ENCODE peak calls at places on chromosome 18, in ten cellular contexts. C, J, I, O, T, P, B, F, V and Z are unnamed samples.

GRCh38 chr18:9428301-9428706 is 47.0 kb upstream of the RALBP1 start:
- DNase-seq in O (no peak), I (no peak), T (peak), V (no peak), C (no peak), B (no peak), J (no peak), F (peak), P (no peak), Z (no peak)

GRCh38 chr18:8501044-8501443 is 108.2 kb upstream of the RAB12 start:
- DNase-seq in J (no peak), P (no peak), C (no peak), O (no peak), T (no peak), F (no peak), I (no peak), V (no peak), B (no peak), Z (no peak)

GRCh38 chr18:53553030-53553429 is 671.4 kb downstream of the MBD2 start:
- DNase-seq in T (no peak), B (no peak), V (no peak), F (no peak), P (no peak), J (no peak), I (no peak), O (no peak), C (no peak), Z (no peak)

GRCh38 chr18:30889582-30890301 is 152.8 kb downstream of the DSC3 start:
- DNase-seq in J (no peak), O (no peak), F (no peak), T (no peak), C (no peak), P (no peak), B (peak), I (peak), V (no peak), Z (peak)

GRCh38 chr18:9763157-9763556 is 55.1 kb downstream of the RAB31 start:
- DNase-seq in I (no peak), C (no peak), B (no peak), P (no peak), T (no peak), V (no peak), F (no peak), O (no peak), J (no peak), Z (no peak)

GRCh38 chr18:8153887-8154583 is 455.2 kb upstream of the RAB12 start:
- DNase-seq in B (no peak), J (no peak), F (no peak), V (peak), I (no peak), P (no peak), T (no peak), O (no peak), C (no peak), Z (no peak)

GRCh38 chr18:26723986-26724385 is 141.5 kb downstream of the AQP4 start:
- DNase-seq in B (no peak), C (no peak), P (no peak), I (no peak), T (no peak), O (no peak), F (no peak), V (no peak), J (no peak), Z (no peak)

GRCh38 chr18:21904856-21905255 is 164.3 kb downstream of the MIB1 start:
- DNase-seq in T (peak), B (no peak), I (no peak), J (no peak), V (no peak), P (no peak), C (peak), F (no peak), O (no peak), Z (no peak)

GRCh38 chr18:60549338-60549960 is 176.9 kb upstream of the MC4R start:
- DNase-seq in O (no peak), C (no peak), I (peak), T (peak), B (peak), J (no peak), F (no peak), P (peak), V (peak), Z (no peak)

GRCh38 chr18:36410346-36410745 is 112.8 kb downstream of the FHOD3 start:
- DNase-seq in C (no peak), V (no peak), T (no peak), I (no peak), P (no peak), O (no peak), J (no peak), F (no peak), B (no peak), Z (no peak)

GRCh38 chr18:33744032-33744697 is 166.1 kb downstream of the ASXL3 start:
- DNase-seq in V (no peak), P (no peak), O (no peak), T (peak), B (no peak), J (no peak), C (no peak), F (no peak), I (no peak), Z (no peak)

GRCh38 chr18:79604205-79604912 is 75.2 kb upstream of the CTDP1 start:
- DNase-seq in P (no peak), V (no peak), T (no peak), B (no peak), O (peak), I (no peak), F (no peak), J (peak), C (no peak), Z (no peak)

GRCh38 chr18:3916082-3916481 is 466.1 kb downstream of the TGIF1 start:
- DNase-seq in J (no peak), B (no peak), T (no peak), O (peak), F (no peak), P (peak), C (no peak), V (no peak), I (no peak), Z (no peak)

GRCh38 chr18:47557160-47557559 is 305.7 kb upstream of the SKOR2 start:
- DNase-seq in P (no peak), V (no peak), C (no peak), I (no peak), B (no peak), O (no peak), T (no peak), J (no peak), F (no peak), Z (no peak)

GRCh38 chr18:47075098-47075883 is 39.9 kb upstream of the ELOA2 start:
- DNase-seq in T (no peak), V (no peak), B (no peak), P (no peak), C (no peak), F (no peak), J (peak), O (no peak), I (peak), Z (no peak)

GRCh38 chr18:13051159-13051558 is 60.0 kb downstream of the CEP192 start:
- DNase-seq in J (no peak), O (no peak), C (no peak), V (peak), I (no peak), T (no peak), P (no peak), F (no peak), B (no peak), Z (no peak)

GRCh38 chr18:73758446-73758845 is 389.2 kb downstream of the FBXO15 start:
- DNase-seq in C (no peak), J (no peak), F (no peak), I (no peak), O (no peak), P (no peak), B (no peak), V (peak), T (no peak), Z (no peak)

GRCh38 chr18:50422286-50422898 is 47.5 kb downstream of the SKA1 start:
- DNase-seq in O (no peak), B (no peak), T (no peak), V (no peak), P (no peak), C (no peak), J (no peak), F (no peak), I (no peak), Z (no peak)

GRCh38 chr18:76846217-76846616 is 23.9 kb downstream of the ZNF236 start:
- DNase-seq in O (no peak), P (no peak), V (no peak), T (no peak), J (no peak), I (no peak), F (no peak), C (no peak), B (no peak), Z (no peak)

GRCh38 chr18:12598181-12598921 is 59.6 kb downstream of the SPIRE1 start:
- DNase-seq in P (no peak), F (no peak), J (no peak), B (no peak), T (no peak), V (peak), I (no peak), C (no peak), O (no peak), Z (no peak)

GRCh38 chr18:3960142-3960541 is 495.0 kb downstream of the DLGAP1 start:
- DNase-seq in C (no peak), O (no peak), I (no peak), V (no peak), J (no peak), P (no peak), F (no peak), T (no peak), B (no peak), Z (no peak)

GRCh38 chr18:72830109-72830508 is 37.7 kb downstream of the NETO1 start:
- DNase-seq in I (no peak), P (peak), O (peak), J (no peak), T (no peak), V (no peak), B (no peak), C (peak), F (no peak), Z (no peak)

GRCh38 chr18:7566244-7566586 is 901 bp upstream of the PTPRM start:
- DNase-seq in V (no peak), I (no peak), F (no peak), T (no peak), J (no peak), O (no peak), P (no peak), C (no peak), B (no peak), Z (no peak)

GRCh38 chr18:74276609-74277008 is 15.2 kb downstream of the CYB5A start:
- DNase-seq in J (no peak), I (no peak), C (no peak), B (no peak), P (no peak), T (no peak), F (no peak), O (no peak), V (no peak), Z (no peak)

GRCh38 chr18:45084207-45084606 is 403.5 kb downstream of the SETBP1 start:
- DNase-seq in B (no peak), P (no peak), J (no peak), O (no peak), V (no peak), C (no peak), F (no peak), I (no peak), T (peak), Z (no peak)

GRCh38 chr18:50151876-50152275 is 43.1 kb downstream of the MYO5B start:
- DNase-seq in F (no peak), J (no peak), I (no peak), V (peak), T (no peak), C (no peak), P (no peak), O (no peak), B (no peak), Z (no peak)

GRCh38 chr18:27763341-27763740 is 413.6 kb downstream of the CDH2 start:
- DNase-seq in I (no peak), F (no peak), J (no peak), P (no peak), C (no peak), B (no peak), V (no peak), T (no peak), O (no peak), Z (no peak)

GRCh38 chr18:50410008-50410407 is 35.2 kb downstream of the SKA1 start:
- DNase-seq in T (no peak), J (no peak), V (no peak), O (no peak), B (no peak), F (no peak), C (no peak), I (no peak), P (no peak), Z (no peak)

GRCh38 chr18:26185267-26185666 is 41.0 kb upstream of the TAF4B start:
- DNase-seq in O (no peak), J (no peak), F (no peak), I (peak), V (no peak), C (no peak), P (no peak), B (no peak), T (no peak), Z (no peak)

GRCh38 chr18:79682896-79683625 is 3.5 kb downstream of the CTDP1 start:
- DNase-seq in C (no peak), F (no peak), P (no peak), O (no peak), J (no peak), T (no peak), I (no peak), B (no peak), V (no peak), Z (no peak)

GRCh38 chr18:9619545-9619944 is 5.2 kb upstream of the PPP4R1 start:
- DNase-seq in V (peak), C (no peak), B (no peak), T (no peak), J (no peak), F (no peak), P (no peak), I (no peak), O (no peak), Z (no peak)

GRCh38 chr18:46411862-46412690 is 244.9 kb downstream of the LOXHD1 start:
- DNase-seq in B (no peak), F (no peak), I (no peak), P (peak), T (no peak), J (no peak), C (peak), V (no peak), O (peak), Z (peak)

GRCh38 chr18:43592268-43592667 is 315.0 kb upstream of the SYT4 start:
- DNase-seq in P (no peak), T (no peak), C (no peak), O (no peak), I (no peak), V (no peak), B (no peak), F (no peak), J (no peak), Z (no peak)

GRCh38 chr18:63199743-63200241 is 119.8 kb downstream of the BCL2 start:
- DNase-seq in C (no peak), V (no peak), B (no peak), F (no peak), O (no peak), T (no peak), I (no peak), J (no peak), P (no peak), Z (no peak)

GRCh38 chr18:60019463-60019840 is 119.7 kb downstream of the PMAIP1 start:
- DNase-seq in J (no peak), I (no peak), V (peak), F (no peak), T (no peak), P (no peak), B (no peak), C (no peak), O (no peak), Z (no peak)

GRCh38 chr18:22293417-22293816 is 124.0 kb downstream of the GATA6 start:
- DNase-seq in O (no peak), T (no peak), P (no peak), B (no peak), C (no peak), J (no peak), I (no peak), V (no peak), F (no peak), Z (no peak)

GRCh38 chr18:48781041-48781989 is 169.4 kb downstream of the SMAD7 start:
- DNase-seq in V (peak), J (no peak), T (peak), C (peak), P (peak), O (peak), F (peak), B (no peak), I (no peak), Z (peak)
- H3K27ac ChIP-seq in V (peak), J (no peak), T (peak), C (peak), P (peak), O (peak), F (peak), B (no peak), I (no peak), Z (peak)

DNA sequence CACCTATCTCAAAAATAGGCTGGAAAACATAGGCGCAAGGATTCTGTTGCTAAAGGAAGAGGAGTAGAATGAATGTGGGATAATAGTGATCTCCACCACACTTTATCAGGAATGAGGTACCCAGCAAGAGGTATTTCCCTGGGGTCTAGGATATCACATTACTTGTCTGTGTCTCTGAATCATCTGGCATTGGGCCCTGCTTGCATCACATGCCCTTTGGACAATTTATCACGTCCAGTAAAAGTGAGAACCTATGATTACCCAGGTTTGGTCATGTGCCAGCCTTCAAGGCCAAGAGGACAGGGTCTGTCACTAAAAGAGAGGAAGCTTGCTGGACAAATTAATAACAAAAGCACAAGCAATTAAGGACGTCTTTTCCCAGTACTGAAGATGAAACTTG is 11.4 kb upstream of the TRAPPC8 start:
- DNase-seq in J (no peak), B (no peak), O (no peak), T (no peak), C (peak), I (no peak), V (peak), P (no peak), F (peak), Z (no peak)
- H3K27ac ChIP-seq in J (no peak), B (no peak), O (no peak), T (no peak), C (no peak), I (no peak), V (no peak), P (no peak), F (no peak), Z (no peak)

DNA sequence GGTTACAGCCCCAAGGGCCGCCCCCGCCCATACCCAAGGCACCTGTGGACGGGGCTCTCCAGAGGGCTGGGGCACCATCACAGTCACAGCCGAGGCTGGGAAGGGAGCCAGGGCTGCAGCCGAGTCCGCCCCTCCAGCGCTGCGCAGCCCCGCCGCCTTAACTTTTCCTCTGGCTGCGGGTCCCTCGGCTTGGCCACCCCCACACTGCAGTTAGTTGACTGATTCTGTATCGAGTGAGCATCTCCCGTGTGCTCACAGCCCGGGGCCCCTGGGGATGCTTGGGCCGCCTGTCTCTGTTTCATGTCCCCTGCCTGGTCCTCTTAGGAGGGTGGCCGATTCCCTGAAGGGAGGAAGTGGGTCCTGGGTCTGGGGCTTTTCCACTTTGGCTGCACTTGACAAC is 33.7 kb downstream of the EMILIN2 start:
- DNase-seq in P (no peak), T (no peak), J (no peak), V (no peak), O (no peak), C (peak), I (no peak), B (no peak), F (no peak), Z (no peak)
- H3K27ac ChIP-seq in P (no peak), T (no peak), J (no peak), V (no peak), O (peak), C (no peak), I (no peak), B (no peak), F (no peak), Z (no peak)

DNA sequence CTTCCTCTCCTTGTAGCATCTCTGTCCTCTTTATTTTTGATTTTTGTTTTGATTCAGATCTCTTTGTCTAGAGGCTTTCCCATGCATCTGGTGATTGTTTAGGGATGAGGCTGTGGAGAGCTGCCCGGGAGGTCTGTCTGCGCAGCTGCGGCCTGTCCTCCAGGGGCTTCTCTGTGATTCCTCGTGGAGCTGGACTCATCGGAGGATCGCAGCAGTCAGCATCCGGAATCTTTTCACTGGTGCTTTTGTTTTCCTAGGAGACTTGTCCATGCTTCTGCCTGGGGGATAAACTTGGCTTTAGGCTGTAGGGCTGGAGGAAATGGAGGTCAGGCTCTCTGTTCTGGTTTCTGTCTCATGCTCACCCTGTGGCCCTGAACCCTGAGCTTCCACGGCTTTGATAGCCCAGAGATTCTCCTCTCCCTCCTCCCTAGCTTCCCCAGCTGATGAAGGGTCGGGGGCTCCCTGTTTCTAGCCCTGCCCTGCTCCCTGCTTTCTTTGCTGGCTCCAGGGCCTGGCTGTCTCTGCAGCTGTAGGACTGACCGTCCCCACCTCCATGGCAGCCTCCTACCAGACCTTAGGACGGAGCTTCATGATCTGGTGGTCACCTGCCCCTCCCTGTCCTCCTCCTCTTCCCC is 35.5 kb downstream of the ZNF532 start:
- DNase-seq in C (peak), V (no peak), P (peak), I (no peak), B (no peak), F (no peak), T (no peak), J (no peak), O (peak), Z (no peak)
- H3K27ac ChIP-seq in C (peak), V (no peak), P (no peak), I (no peak), B (no peak), F (no peak), T (no peak), J (no peak), O (peak), Z (peak)

DNA sequence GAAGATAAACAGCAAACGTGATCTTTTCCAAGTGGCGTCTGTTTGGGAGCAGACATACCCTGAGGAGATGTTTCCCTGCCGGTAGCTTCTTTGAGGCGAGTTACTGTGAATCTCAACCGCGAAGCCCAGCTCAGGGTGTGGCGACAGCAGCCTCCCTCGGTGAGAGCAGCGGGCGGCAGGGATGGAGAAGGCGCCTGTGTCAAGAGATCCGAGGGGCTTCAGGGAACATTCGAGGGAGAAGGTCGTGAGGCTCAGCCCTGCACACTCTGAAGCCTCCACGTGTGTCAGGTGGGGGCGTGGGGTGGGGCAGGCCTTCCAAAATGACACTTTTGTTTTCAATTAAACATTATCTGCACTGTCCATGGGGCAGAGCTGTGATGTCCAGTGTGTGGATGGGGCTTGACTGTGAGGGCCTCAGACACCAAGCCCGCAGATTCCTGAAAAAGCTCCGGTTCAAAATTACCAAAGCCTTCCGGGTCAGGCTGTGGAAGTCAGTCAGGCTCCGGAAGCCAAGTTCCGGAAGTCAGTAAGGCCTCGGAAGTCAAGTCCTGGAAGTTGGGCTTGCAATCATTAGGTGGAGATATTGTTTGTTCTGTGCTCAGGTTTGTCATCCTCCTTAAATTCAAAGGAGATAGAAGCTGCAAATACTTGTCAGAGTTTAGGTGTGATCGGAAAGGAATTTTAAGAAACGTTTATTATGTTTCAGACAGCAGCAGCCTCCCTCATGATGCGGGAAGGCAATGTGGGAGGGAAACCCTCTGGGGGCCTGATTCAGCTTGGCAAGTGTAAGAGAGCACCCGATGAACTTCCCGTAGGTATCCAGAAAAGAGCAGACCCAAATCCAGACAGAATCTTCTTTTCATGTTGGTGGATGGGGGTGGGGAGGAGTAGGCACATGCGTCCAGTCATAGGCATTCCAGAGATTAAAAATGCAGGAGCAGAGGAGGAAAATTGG is 20.7 kb downstream of the SMIM21 start:
- DNase-seq in P (no peak), T (no peak), C (no peak), B (no peak), O (no peak), I (no peak), F (no peak), V (no peak), J (no peak), Z (no peak)
- H3K27ac ChIP-seq in P (no peak), T (no peak), C (no peak), B (no peak), O (no peak), I (no peak), F (no peak), V (no peak), J (no peak), Z (no peak)